ENCODE peak calls at places on chromosomes 4 and X, in ten cellular contexts. B, E, V, O, K, U, R, Z, X and H are unnamed samples. For H3K4me1, the result is how much of the 10 kb centered on the place peaks cover.

GRCh38 chrX:64093761-64094160 is 111.7 kb downstream of the AMER1 start:
- DNase-seq in X (no peak), E (no peak), O (no peak), U (no peak), Z (no peak), R (no peak), B (no peak), K (peak), V (peak), H (no peak)

GRCh38 chr4:185597532-185598188 is 62.4 kb upstream of the PDLIM3 start:
- DNase-seq in B (peak), V (peak), R (peak), X (peak), O (peak), Z (peak), U (peak), E (peak), K (peak), H (peak)

GRCh38 chrX:10597871-10598270 is 22.5 kb downstream of the MID1 start:
- DNase-seq in R (no peak), Z (no peak), K (peak), E (no peak), X (no peak), V (peak), O (no peak), B (no peak), U (no peak), H (no peak)

GRCh38 chr4:39083164-39083563 is 21.1 kb downstream of the KLHL5 start:
- DNase-seq in K (peak), O (no peak), X (no peak), E (no peak), U (no peak), B (no peak), Z (no peak), V (no peak), R (no peak), H (no peak)

GRCh38 chr4:70839537-70840093 is at the start of gene GRSF1:
- DNase-seq in U (peak), B (peak), R (peak), E (peak), O (peak), Z (peak), K (peak), X (peak), V (peak), H (peak)

GRCh38 chrX:130280901-130281300 is 12.2 kb upstream of the ZNF280C start:
- DNase-seq in X (no peak), V (no peak), U (no peak), Z (no peak), E (no peak), K (no peak), O (no peak), R (no peak), B (no peak), H (no peak)

GRCh38 chr4:42345962-42346544 is 51.2 kb upstream of the SHISA3 start:
- DNase-seq in V (no peak), K (no peak), U (no peak), X (no peak), B (no peak), O (no peak), E (no peak), Z (no peak), R (no peak), H (no peak)

GRCh38 chr4:168766537-168767316 is 243.3 kb downstream of the CBR4 start:
- DNase-seq in R (no peak), E (no peak), X (no peak), Z (no peak), K (peak), U (no peak), B (no peak), O (no peak), V (no peak), H (no peak)

DNA sequence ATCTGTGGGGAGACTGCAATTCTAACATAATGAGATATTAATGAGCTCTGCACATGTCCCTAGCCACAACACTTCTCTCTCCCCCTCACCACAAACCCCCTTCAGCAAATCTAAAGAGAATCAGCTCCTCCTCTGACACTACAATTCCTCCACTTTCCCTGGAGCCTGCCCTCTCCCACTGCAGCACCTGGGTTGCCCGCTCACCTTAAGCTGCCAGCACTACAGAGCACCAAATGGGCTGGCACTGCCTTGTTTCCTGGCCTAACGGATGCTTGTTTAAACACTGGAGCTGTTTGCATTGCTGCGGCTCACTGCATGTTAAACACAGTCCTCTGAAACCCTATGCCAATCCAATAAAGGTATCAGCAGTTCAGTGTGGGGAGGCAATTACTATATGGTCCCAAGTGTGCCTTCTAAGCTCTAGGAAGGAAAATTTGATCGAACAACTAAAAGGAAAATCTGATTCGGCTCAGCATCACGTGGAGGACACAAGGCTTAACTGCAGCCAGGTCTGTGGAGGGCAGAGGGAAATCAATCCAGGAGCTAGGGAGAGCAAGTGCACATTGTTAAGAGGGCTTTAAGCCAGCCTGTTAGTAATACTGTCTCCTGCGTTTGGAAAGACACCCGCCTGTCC is 232.3 kb downstream of the MAML3 start:
- DNase-seq in B (no peak), R (peak), U (no peak), O (no peak), K (peak), V (no peak), X (no peak), E (no peak), Z (no peak), H (no peak)
- H3K4me1 ChIP-seq in B (under half), R (under half), U (half or more), O (under half), K (half or more), V (half or more), X (under half), E (half or more), Z (under half), H (under half)

GRCh38 chr4:109163493-109163892 is 139.0 kb downstream of the COL25A1 start:
- DNase-seq in U (no peak), B (no peak), V (no peak), R (no peak), Z (no peak), E (no peak), O (no peak), X (no peak), K (no peak), H (no peak)

GRCh38 chr4:109164011-109164410 is 138.4 kb downstream of the COL25A1 start:
- DNase-seq in K (no peak), U (no peak), X (no peak), R (no peak), B (no peak), V (no peak), Z (no peak), E (no peak), O (no peak), H (no peak)

GRCh38 chr4:109169160-109169559 is 133.3 kb downstream of the COL25A1 start:
- DNase-seq in Z (no peak), X (no peak), K (no peak), V (no peak), U (no peak), O (no peak), E (no peak), R (no peak), B (no peak), H (no peak)

GRCh38 chr4:109166586-109166985 is 135.9 kb downstream of the COL25A1 start:
- DNase-seq in U (no peak), X (no peak), Z (no peak), R (no peak), O (no peak), B (no peak), V (no peak), K (no peak), E (no peak), H (no peak)

GRCh38 chr4:109166126-109166525 is 136.3 kb downstream of the COL25A1 start:
- DNase-seq in O (no peak), E (no peak), B (no peak), U (no peak), K (no peak), V (no peak), Z (no peak), X (no peak), R (no peak), H (no peak)
- TF ChIP-seq POLR2A in O (no peak), E (no peak), B (no peak), U (no peak), K (no peak), V (no peak), Z (no peak), X (no peak), R (no peak), H (no peak)

GRCh38 chr4:76981649-76982048 is 32.1 kb downstream of the SEPTIN11 start:
- DNase-seq in B (no peak), K (no peak), U (no peak), R (no peak), V (no peak), Z (no peak), E (no peak), X (no peak), O (no peak), H (no peak)

GRCh38 chr4:76979236-76979635 is 29.7 kb downstream of the SEPTIN11 start:
- DNase-seq in Z (no peak), U (no peak), O (no peak), B (no peak), V (no peak), X (no peak), K (no peak), R (no peak), E (no peak), H (no peak)

GRCh38 chr4:76977731-76978350 is 28.3 kb downstream of the SEPTIN11 start:
- DNase-seq in B (no peak), K (peak), E (no peak), V (no peak), R (no peak), X (no peak), Z (no peak), O (no peak), U (no peak), H (no peak)

GRCh38 chr4:76982638-76983579 is 33.4 kb downstream of the SEPTIN11 start:
- DNase-seq in R (no peak), V (no peak), K (no peak), E (no peak), X (no peak), U (no peak), B (no peak), O (no peak), Z (no peak), H (no peak)

DNA sequence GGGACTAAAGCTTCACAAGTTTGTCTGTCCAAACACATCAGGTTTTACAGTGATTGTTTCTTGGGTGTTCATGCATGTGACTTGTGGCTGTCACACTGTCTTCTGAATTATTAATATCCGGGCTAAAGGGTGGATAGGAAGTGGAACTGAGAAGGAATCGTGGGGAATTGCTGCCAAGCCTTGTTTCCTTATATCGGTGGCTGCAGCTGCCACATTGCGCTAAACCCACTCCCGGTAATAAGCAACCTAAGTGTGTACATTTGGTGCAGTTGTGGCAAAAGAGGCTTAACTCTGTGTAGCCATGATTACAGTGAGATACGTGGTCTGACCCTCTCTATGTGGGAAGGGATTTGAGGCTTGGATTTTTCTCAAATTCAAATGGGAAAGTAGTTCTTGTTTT is 30.7 kb downstream of the SEPTIN11 start:
- DNase-seq in O (no peak), K (no peak), V (no peak), B (no peak), U (no peak), Z (no peak), X (no peak), E (no peak), R (no peak), H (no peak)
- H3K4me1 ChIP-seq in O (under half), K (half or more), V (under half), B (under half), U (under half), Z (under half), X (under half), E (under half), R (under half), H (under half)

DNA sequence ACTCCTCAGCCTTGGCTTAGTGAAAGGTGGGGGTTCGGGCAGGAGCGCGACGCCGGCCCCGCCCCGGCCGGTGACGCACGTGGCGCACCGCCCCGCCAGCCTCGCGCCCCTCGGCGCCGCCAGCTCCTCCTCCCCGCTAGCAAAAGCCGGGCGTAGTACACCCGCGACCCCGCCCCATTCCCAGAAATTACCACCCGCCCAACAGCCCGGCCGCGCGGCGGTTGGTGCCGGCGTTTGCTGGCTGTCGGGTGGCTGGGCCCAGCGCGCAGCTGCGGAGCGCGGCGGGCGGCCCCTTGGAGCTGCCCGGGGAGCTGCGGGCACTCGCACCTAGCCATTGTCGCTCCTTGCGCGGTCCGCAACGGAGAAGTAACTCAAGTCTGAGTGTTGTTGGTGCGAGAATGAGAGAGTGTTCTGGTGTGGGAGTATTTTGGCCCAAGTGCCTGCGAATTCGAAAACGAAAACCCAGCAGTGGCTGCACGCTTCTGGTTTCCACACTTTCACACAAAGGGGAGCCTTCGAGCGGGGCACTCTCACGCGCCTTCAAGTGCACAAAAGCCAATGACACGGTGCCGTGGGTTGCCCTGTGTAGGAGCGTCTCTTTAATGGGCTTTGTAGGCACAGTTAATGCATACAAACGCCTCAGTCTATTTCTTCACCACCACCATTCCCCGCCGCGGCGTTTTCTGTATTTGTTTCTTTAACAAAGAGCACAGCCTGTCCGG is 1.0 kb upstream of the ELF2 start:
- DNase-seq in B (peak), Z (peak), O (peak), X (peak), V (peak), R (peak), E (peak), K (peak), U (peak), H (peak)
- TF ChIP-seq POLR2A in B (peak), Z (peak), O (peak), X (peak), V (peak), R (peak), E (peak), K (peak), U (no peak), H (no peak)

DNA sequence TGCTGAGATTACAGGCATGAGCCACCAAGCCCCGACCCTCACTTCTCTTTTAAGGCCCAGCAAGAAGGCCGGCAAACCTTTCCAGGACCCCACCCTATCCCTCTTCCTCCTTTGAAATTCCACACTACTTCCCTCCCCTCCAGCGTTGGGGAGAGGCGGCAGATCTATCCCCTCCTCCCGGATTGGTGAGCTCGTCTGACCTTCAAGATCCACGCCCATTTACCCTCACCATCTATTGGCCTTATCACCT is 4.5 kb upstream of the PRICKLE3 start:
- DNase-seq in V (no peak), O (peak), R (no peak), B (no peak), X (no peak), U (no peak), E (no peak), Z (no peak), K (no peak), H (peak)
- H3K4me1 ChIP-seq in V (under half), O (under half), R (under half), B (under half), X (under half), U (under half), E (under half), Z (under half), K (under half), H (under half)

GRCh38 chr4:44725166-44725565 is 1.2 kb downstream of the GNPDA2 start:
- DNase-seq in K (no peak), U (no peak), R (no peak), V (no peak), Z (no peak), X (no peak), E (no peak), O (no peak), B (no peak), H (no peak)

GRCh38 chr4:44727471-44727870 is 1.1 kb upstream of the GNPDA2 start:
- DNase-seq in X (no peak), K (no peak), Z (no peak), V (no peak), U (no peak), E (no peak), B (no peak), O (no peak), R (no peak), H (no peak)

GRCh38 chr4:44722001-44722400 is 4.4 kb downstream of the GNPDA2 start:
- DNase-seq in O (no peak), U (no peak), Z (no peak), X (no peak), R (no peak), V (no peak), B (no peak), K (no peak), E (no peak), H (no peak)

GRCh38 chr4:44725861-44726820 is at the start of gene GNPDA2:
- DNase-seq in X (peak), E (peak), U (peak), V (peak), Z (peak), B (peak), K (peak), O (peak), R (peak), H (peak)
- TF ChIP-seq POLR2A in X (no peak), E (peak), U (no peak), V (peak), Z (peak), B (no peak), K (peak), O (peak), R (peak), H (no peak)